ENCODE peak calls at places on chromosomes 6 and 20, in four cellular contexts. O is AG04450, J is fibroblast of the aortic adventitia, B is choroid plexus epithelial cell. L is an unnamed sample.

GRCh38 chr6:95448208-95448607 is 129.1 kb upstream of the MANEA start:
- DNase-seq in B (no peak), O (no peak), J (no peak), L (no peak)

GRCh38 chr6:13710552-13711383 is 867 bp downstream of the RANBP9 start:
- DNase-seq in B (peak), O (no peak), J (no peak), L (peak)

GRCh38 chr6:30664994-30665767 is 7.6 kb downstream of the DHX16 start:
- DNase-seq in O (no peak), J (no peak), B (no peak), L (no peak)

GRCh38 chr20:56764671-56765070 is 135.6 kb downstream of the TFAP2C start:
- DNase-seq in J (no peak), O (no peak), B (no peak), L (no peak)

GRCh38 chr20:57143173-57143572 is 123.3 kb downstream of the BMP7 start:
- DNase-seq in B (no peak), O (no peak), J (no peak), L (no peak)

GRCh38 chr20:420169-420620 is 12.1 kb downstream of the RBCK1 start:
- DNase-seq in J (no peak), O (no peak), B (no peak), L (no peak)

GRCh38 chr6:35495258-35496035 is 1.4 kb downstream of the TEAD3 start:
- DNase-seq in O (no peak), J (no peak), B (no peak), L (no peak)

GRCh38 chr6:29676981-29677601 is 3.9 kb downstream of the ZFP57 start:
- DNase-seq in J (no peak), O (no peak), B (peak), L (peak)

GRCh38 chr6:50824505-50824904 is 5.8 kb downstream of the TFAP2B start:
- DNase-seq in B (no peak), J (no peak), O (no peak), L (no peak)

GRCh38 chr6:108588586-108588985 is 27.9 kb downstream of the FOXO3 start:
- DNase-seq in O (no peak), B (peak), J (peak), L (peak)

GRCh38 chr6:19538086-19538485 is 299.1 kb upstream of the ID4 start:
- DNase-seq in J (no peak), B (no peak), O (no peak), L (no peak)

GRCh38 chr6:88869263-88870023 is 94.0 kb downstream of the RNGTT start:
- DNase-seq in B (peak), O (peak), J (peak), L (no peak)

GRCh38 chr6:40409143-40409542 is 178.0 kb downstream of the LRFN2 start:
- DNase-seq in B (no peak), J (no peak), O (no peak), L (no peak)

GRCh38 chr20:13494019-13494418 is 144.7 kb downstream of the TASP1 start:
- DNase-seq in J (peak), O (no peak), B (peak), L (peak)

GRCh38 chr6:25649611-25650010 is 2.4 kb upstream of the SCGN start:
- DNase-seq in B (no peak), O (no peak), J (peak), L (peak)

GRCh38 chr6:7145269-7146078 is 37.7 kb downstream of the RREB1 start:
- DNase-seq in B (no peak), O (no peak), J (no peak), L (no peak)

GRCh38 chr6:45630801-45631200 is 253.1 kb upstream of the SUPT3H start:
- DNase-seq in O (no peak), J (no peak), B (no peak), L (no peak)

GRCh38 chr6:132530293-132530974 is 7.6 kb upstream of the TAAR9 start:
- DNase-seq in B (peak), O (peak), J (peak), L (peak)

GRCh38 chr6:40640591-40641293 is 53.6 kb upstream of the LRFN2 start:
- DNase-seq in O (no peak), J (no peak), B (peak), L (peak)

GRCh38 chr20:50341880-50342637 is 151.4 kb downstream of the CEBPB start:
- DNase-seq in B (no peak), J (no peak), O (no peak), L (no peak)

GRCh38 chr6:40349092-40349491 is 238.1 kb downstream of the LRFN2 start:
- DNase-seq in J (no peak), B (no peak), O (no peak), L (peak)

GRCh38 chr6:119671105-119671504 is 321.5 kb upstream of the MAN1A1 start:
- DNase-seq in O (no peak), B (no peak), J (no peak), L (no peak)

GRCh38 chr20:47031028-47031427 is 136.4 kb downstream of the EYA2 start:
- DNase-seq in J (no peak), B (no peak), O (no peak), L (no peak)

GRCh38 chr20:631091-631490 is 21.0 kb upstream of the TCF15 start:
- DNase-seq in J (no peak), B (no peak), O (no peak), L (no peak)

GRCh38 chr20:61299613-61300012 is 47.6 kb downstream of the CDH4 start:
- DNase-seq in B (no peak), J (no peak), O (no peak), L (no peak)

GRCh38 chr6:165883851-165884640 is 221.0 kb upstream of the PDE10A start:
- DNase-seq in O (no peak), B (peak), J (no peak), L (peak)

GRCh38 chr6:128672023-128672422 is 151.6 kb upstream of the PTPRK start:
- DNase-seq in O (no peak), J (no peak), B (no peak), L (no peak)

GRCh38 chr6:55980627-55981211 is 105.3 kb upstream of the BMP5 start:
- DNase-seq in B (peak), O (no peak), J (peak), L (peak)

GRCh38 chr6:159121387-159121955 is 47.7 kb upstream of the FNDC1 start:
- DNase-seq in O (no peak), J (no peak), B (no peak), L (no peak)

GRCh38 chr6:6057442-6058053 is 50.8 kb upstream of the NRN1 start:
- DNase-seq in O (no peak), J (peak), B (peak), L (peak)

GRCh38 chr6:112232845-112233256 is 21.5 kb downstream of the LAMA4 start:
- DNase-seq in B (peak), J (peak), O (peak), L (peak)
- H3K4me3 ChIP-seq in B (no peak), J (no peak), O (no peak), L (no peak)

GRCh38 chr20:7710440-7710839 is 229.8 kb downstream of the HAO1 start:
- DNase-seq in J (no peak), O (no peak), B (no peak), L (no peak)

GRCh38 chr20:7712661-7713060 is 227.6 kb downstream of the HAO1 start:
- DNase-seq in B (no peak), O (no peak), J (no peak), L (no peak)

GRCh38 chr20:7708782-7709181 is 231.5 kb downstream of the HAO1 start:
- DNase-seq in J (no peak), B (no peak), O (no peak), L (no peak)

GRCh38 chr20:7716286-7716972 is 223.8 kb downstream of the HAO1 start:
- DNase-seq in B (no peak), J (peak), O (no peak), L (peak)

DNA sequence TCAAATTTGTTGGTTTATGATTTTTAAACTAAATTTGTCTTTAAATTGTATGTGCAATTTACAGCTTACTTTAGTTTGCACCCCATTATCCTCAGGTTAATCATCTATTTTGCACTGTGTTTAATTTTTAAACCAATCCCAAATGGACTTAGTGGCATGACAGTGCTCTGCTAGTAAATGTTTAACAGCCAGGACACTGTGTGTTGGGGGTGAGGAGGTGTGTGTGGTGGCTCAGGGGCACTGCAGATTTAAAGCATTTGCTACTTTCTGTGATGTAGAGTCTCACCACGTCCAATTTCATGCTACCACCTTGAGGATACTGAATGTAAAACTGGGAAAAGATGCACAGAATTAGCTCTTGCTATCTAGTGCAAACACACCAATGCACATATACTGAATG is 225.7 kb downstream of the HAO1 start:
- DNase-seq in J (no peak), O (no peak), B (no peak), L (no peak)
- H3K4me3 ChIP-seq in J (no peak), O (no peak), B (no peak), L (no peak)

DNA sequence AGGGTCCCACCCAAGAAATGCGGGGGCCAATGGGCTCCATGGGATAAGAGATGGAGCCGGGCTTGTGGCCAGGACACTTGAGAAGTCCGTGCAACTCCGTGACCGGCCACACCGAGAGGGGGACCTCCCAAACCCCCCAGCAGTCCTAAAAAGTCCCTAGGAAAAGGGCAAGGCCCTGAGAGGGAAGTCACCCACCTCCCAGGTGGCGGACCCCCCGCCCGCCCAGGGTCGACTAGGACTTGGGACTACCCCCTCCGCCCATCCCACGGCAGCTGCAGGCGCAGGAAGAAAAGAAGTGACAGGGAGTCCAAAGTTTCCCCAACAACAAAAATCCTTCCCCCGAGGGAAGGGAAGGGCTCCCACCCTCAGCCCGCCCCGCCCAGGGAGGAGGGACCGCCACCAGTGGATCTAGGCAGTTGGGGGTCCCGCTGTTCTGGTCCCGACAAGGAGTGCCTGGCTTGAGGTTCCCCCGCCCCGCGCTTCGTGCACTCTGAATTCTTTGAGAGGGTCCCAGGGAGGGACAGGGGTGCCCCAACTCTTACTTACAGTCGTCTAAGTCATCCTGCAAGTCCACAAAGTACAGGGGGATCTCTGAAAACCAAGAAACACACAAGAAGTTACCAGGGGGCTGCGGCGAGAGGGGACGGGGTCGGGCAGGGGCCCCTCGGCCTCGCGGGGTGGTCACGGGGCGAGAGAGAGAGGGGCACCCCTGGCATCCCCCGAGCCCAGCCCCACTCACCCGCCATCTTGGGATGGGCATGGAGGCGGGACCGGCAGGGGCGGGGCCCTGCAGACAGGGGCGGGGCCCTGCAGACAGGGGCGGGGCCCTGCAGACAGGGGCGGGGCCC is 611 bp upstream of the RAB22A start:
- DNase-seq in O (peak), B (peak), J (peak), L (peak)
- H3K4me3 ChIP-seq in O (peak), B (peak), J (peak), L (peak)

GRCh38 chr6:136747538-136747937 is 44.7 kb downstream of the MAP3K5 start:
- DNase-seq in J (no peak), B (no peak), O (no peak), L (no peak)

GRCh38 chr6:136749359-136749758 is 42.9 kb downstream of the MAP3K5 start:
- DNase-seq in O (no peak), B (no peak), J (no peak), L (no peak)

GRCh38 chr6:136744889-136745288 is 47.4 kb downstream of the MAP3K5 start:
- DNase-seq in B (no peak), O (no peak), J (no peak), L (no peak)

GRCh38 chr6:136742125-136742524 is 50.2 kb downstream of the MAP3K5 start:
- DNase-seq in B (no peak), O (no peak), J (no peak), L (no peak)

GRCh38 chr6:136745300-136745699 is 47.0 kb downstream of the MAP3K5 start:
- DNase-seq in J (no peak), O (no peak), B (no peak), L (no peak)
- H3K4me3 ChIP-seq in J (no peak), O (no peak), B (peak), L (no peak)

GRCh38 chr6:148513145-148514071 is 170.8 kb downstream of the SASH1 start:
- DNase-seq in J (peak), O (no peak), B (peak), L (peak)

GRCh38 chr6:148508401-148509151 is 165.9 kb downstream of the SASH1 start:
- DNase-seq in J (peak), O (no peak), B (peak), L (peak)

GRCh38 chr6:148509789-148510581 is 167.3 kb downstream of the SASH1 start:
- DNase-seq in O (peak), J (peak), B (peak), L (peak)

GRCh38 chr6:148507774-148508173 is 165.1 kb downstream of the SASH1 start:
- DNase-seq in B (peak), J (peak), O (no peak), L (peak)

DNA sequence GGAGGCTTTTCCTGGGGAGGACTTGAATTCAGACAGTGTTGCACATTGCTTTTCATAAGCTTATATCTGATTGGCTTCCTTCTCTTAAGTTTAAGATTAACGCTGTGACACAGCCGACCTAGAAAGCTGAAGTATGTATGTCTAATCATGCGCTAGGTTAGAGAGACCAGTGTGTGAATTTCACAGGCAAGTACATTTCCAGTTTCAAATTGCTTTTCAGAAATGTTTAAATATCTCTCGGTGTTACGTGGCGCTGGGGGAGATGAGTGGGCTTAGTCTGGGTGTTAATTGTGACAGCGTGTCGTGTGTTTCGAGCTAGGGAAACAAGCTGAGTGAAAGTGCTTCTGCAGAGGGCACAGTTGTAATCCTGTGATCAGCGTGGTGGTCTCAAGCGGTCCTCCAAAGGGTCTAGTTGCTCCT is 166.5 kb downstream of the SASH1 start:
- DNase-seq in B (peak), J (peak), O (no peak), L (peak)
- H3K4me3 ChIP-seq in B (peak), J (peak), O (peak), L (peak)

L was measured in fibroblast of pulmonary artery.